ENCODE peak calls at places on chromosomes 5 and 9, in six cellular contexts. One of them, this sample, is unnamed.

GRCh38 chr9:4020747-4021296 is 279.0 kb downstream of the GLIS3 start:
- DNase-seq in HCT116: no peak
- DNase-seq in stomach: no peak
- DNase-seq in right lobe of liver: no peak
- DNase-seq in sigmoid colon: no peak
- DNase-seq in esophagus squamous epithelium: no peak
- DNase-seq in this sample: no peak

GRCh38 chr5:126998201-126998631 is 32.1 kb downstream of the MARCHF3 start:
- DNase-seq in HCT116: no peak
- DNase-seq in stomach: no peak
- DNase-seq in right lobe of liver: no peak
- DNase-seq in sigmoid colon: no peak
- DNase-seq in esophagus squamous epithelium: no peak
- DNase-seq in this sample: peak; percentile 27

GRCh38 chr9:14424323-14424722 is 110.4 kb upstream of the NFIB start:
- DNase-seq in HCT116: no peak
- DNase-seq in stomach: no peak
- DNase-seq in right lobe of liver: no peak
- DNase-seq in sigmoid colon: no peak
- DNase-seq in esophagus squamous epithelium: no peak
- DNase-seq in this sample: no peak

GRCh38 chr9:87464110-87464991 is 33.3 kb upstream of the DAPK1 start:
- DNase-seq in HCT116: no peak
- DNase-seq in stomach: no peak
- DNase-seq in right lobe of liver: no peak
- DNase-seq in sigmoid colon: peak; percentile 70
- DNase-seq in esophagus squamous epithelium: no peak
- DNase-seq in this sample: no peak

GRCh38 chr5:108382784-108383358 is 973 bp upstream of the FBXL17 start:
- DNase-seq in HCT116: no peak
- DNase-seq in stomach: no peak
- DNase-seq in right lobe of liver: no peak
- DNase-seq in sigmoid colon: no peak
- DNase-seq in esophagus squamous epithelium: no peak
- DNase-seq in this sample: no peak

GRCh38 chr5:126139086-126139485 is 284.1 kb upstream of the GRAMD2B start:
- DNase-seq in HCT116: no peak
- DNase-seq in stomach: no peak
- DNase-seq in right lobe of liver: no peak
- DNase-seq in sigmoid colon: no peak
- DNase-seq in esophagus squamous epithelium: no peak
- DNase-seq in this sample: no peak

GRCh38 chr5:120683580-120683979 is 219.5 kb downstream of the PRR16 start:
- DNase-seq in HCT116: no peak
- DNase-seq in stomach: no peak
- DNase-seq in right lobe of liver: no peak
- DNase-seq in sigmoid colon: no peak
- DNase-seq in esophagus squamous epithelium: no peak
- DNase-seq in this sample: no peak

GRCh38 chr5:154857091-154857533 is 1.3 kb upstream of the CNOT8 start:
- DNase-seq in HCT116: no peak
- DNase-seq in stomach: peak; percentile 82
- DNase-seq in right lobe of liver: no peak
- DNase-seq in sigmoid colon: no peak
- DNase-seq in esophagus squamous epithelium: no peak
- DNase-seq in this sample: no peak

GRCh38 chr9:98488578-98489312 is 220.0 kb downstream of the GABBR2 start:
- DNase-seq in HCT116: no peak
- DNase-seq in stomach: no peak
- DNase-seq in right lobe of liver: no peak
- DNase-seq in sigmoid colon: no peak
- DNase-seq in esophagus squamous epithelium: no peak
- DNase-seq in this sample: no peak

GRCh38 chr9:35960029-35960655 is 2.2 kb upstream of the OR2S2 start:
- DNase-seq in HCT116: no peak
- DNase-seq in stomach: no peak
- DNase-seq in right lobe of liver: no peak
- DNase-seq in sigmoid colon: no peak
- DNase-seq in esophagus squamous epithelium: no peak
- DNase-seq in this sample: no peak

GRCh38 chr5:43773032-43773830 is 170.3 kb downstream of the NNT start:
- DNase-seq in HCT116: peak; percentile 18
- DNase-seq in stomach: no peak
- DNase-seq in right lobe of liver: no peak
- DNase-seq in sigmoid colon: no peak
- DNase-seq in esophagus squamous epithelium: no peak
- DNase-seq in this sample: no peak

GRCh38 chr9:121281614-121282291 is 13.8 kb downstream of the GSN start:
- DNase-seq in HCT116: peak; percentile 94
- DNase-seq in stomach: peak; percentile 93
- DNase-seq in right lobe of liver: no peak
- DNase-seq in sigmoid colon: peak; percentile 94
- DNase-seq in esophagus squamous epithelium: peak; percentile 8
- DNase-seq in this sample: peak; percentile 95

GRCh38 chr5:125262782-125263181 is 516.3 kb upstream of the ZNF608 start:
- DNase-seq in HCT116: no peak
- DNase-seq in stomach: no peak
- DNase-seq in right lobe of liver: no peak
- DNase-seq in sigmoid colon: no peak
- DNase-seq in esophagus squamous epithelium: no peak
- DNase-seq in this sample: no peak

GRCh38 chr9:122366074-122366672 is 4.7 kb upstream of the PTGS1 start:
- DNase-seq in HCT116: no peak
- DNase-seq in stomach: no peak
- DNase-seq in right lobe of liver: no peak
- DNase-seq in sigmoid colon: no peak
- DNase-seq in esophagus squamous epithelium: no peak
- DNase-seq in this sample: no peak

GRCh38 chr9:122367779-122368460 is 2.9 kb upstream of the PTGS1 start:
- DNase-seq in HCT116: no peak
- DNase-seq in stomach: no peak
- DNase-seq in right lobe of liver: no peak
- DNase-seq in sigmoid colon: no peak
- DNase-seq in esophagus squamous epithelium: no peak
- DNase-seq in this sample: no peak

GRCh38 chr9:122364783-122365150 is 6.1 kb upstream of the PTGS1 start:
- DNase-seq in HCT116: no peak
- DNase-seq in stomach: no peak
- DNase-seq in right lobe of liver: no peak
- DNase-seq in sigmoid colon: no peak
- DNase-seq in esophagus squamous epithelium: no peak
- DNase-seq in this sample: peak; percentile 15

GRCh38 chr9:122368642-122369041 is 2.2 kb upstream of the PTGS1 start:
- DNase-seq in HCT116: no peak
- DNase-seq in stomach: no peak
- DNase-seq in right lobe of liver: no peak
- DNase-seq in sigmoid colon: no peak
- DNase-seq in esophagus squamous epithelium: no peak
- DNase-seq in this sample: no peak

DNA sequence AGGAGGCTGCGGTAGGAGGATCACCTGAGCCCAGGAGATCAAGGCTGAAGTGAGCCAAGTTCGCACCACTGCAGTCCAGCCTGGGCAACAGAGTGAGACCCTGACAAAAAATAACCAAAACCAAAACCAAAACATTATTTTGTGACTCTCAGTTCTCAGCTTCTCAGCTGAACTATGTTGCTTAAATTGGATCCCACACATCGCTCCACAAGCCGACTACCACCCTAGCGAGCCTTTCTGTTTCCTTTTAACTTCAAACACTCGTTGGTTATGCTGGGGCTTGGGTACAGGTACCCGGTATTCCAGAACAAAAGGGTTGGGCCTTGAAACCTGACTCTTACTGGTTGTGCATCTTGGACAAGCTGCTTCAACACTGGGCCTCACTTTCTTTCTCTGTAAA is 3.8 kb upstream of the PTGS1 start:
- DNase-seq in HCT116: no peak
- DNase-seq in stomach: no peak
- DNase-seq in right lobe of liver: no peak
- DNase-seq in sigmoid colon: no peak
- DNase-seq in esophagus squamous epithelium: no peak
- DNase-seq in this sample: no peak
- H3K27ac ChIP-seq in HCT116: no peak overlapping the region
- H3K27ac ChIP-seq in stomach: no peak overlapping the region
- H3K27ac ChIP-seq in right lobe of liver: no peak overlapping the region
- H3K27ac ChIP-seq in sigmoid colon: peak overlapping the region; percentile 78
- H3K27ac ChIP-seq in esophagus squamous epithelium: peak overlapping the region; percentile 84
- H3K27ac ChIP-seq in this sample: no peak overlapping the region

GRCh38 chr5:179733764-179734126 is 1.1 kb downstream of the MAML1 start:
- DNase-seq in HCT116: no peak
- DNase-seq in stomach: no peak
- DNase-seq in right lobe of liver: no peak
- DNase-seq in sigmoid colon: no peak
- DNase-seq in esophagus squamous epithelium: no peak
- DNase-seq in this sample: no peak

GRCh38 chr5:179732918-179733763 is 519 bp downstream of the MAML1 start:
- DNase-seq in HCT116: no peak
- DNase-seq in stomach: peak; percentile 40
- DNase-seq in right lobe of liver: peak; percentile 73
- DNase-seq in sigmoid colon: peak; percentile 71
- DNase-seq in esophagus squamous epithelium: no peak
- DNase-seq in this sample: peak; percentile 60

GRCh38 chr5:179730852-179731251 is 1.8 kb upstream of the MAML1 start:
- DNase-seq in HCT116: no peak
- DNase-seq in stomach: no peak
- DNase-seq in right lobe of liver: no peak
- DNase-seq in sigmoid colon: no peak
- DNase-seq in esophagus squamous epithelium: no peak
- DNase-seq in this sample: no peak

GRCh38 chr5:179731791-179732411 is 721 bp upstream of the MAML1 start:
- DNase-seq in HCT116: no peak
- DNase-seq in stomach: no peak
- DNase-seq in right lobe of liver: peak; percentile 62
- DNase-seq in sigmoid colon: peak; percentile 69
- DNase-seq in esophagus squamous epithelium: no peak
- DNase-seq in this sample: no peak

DNA sequence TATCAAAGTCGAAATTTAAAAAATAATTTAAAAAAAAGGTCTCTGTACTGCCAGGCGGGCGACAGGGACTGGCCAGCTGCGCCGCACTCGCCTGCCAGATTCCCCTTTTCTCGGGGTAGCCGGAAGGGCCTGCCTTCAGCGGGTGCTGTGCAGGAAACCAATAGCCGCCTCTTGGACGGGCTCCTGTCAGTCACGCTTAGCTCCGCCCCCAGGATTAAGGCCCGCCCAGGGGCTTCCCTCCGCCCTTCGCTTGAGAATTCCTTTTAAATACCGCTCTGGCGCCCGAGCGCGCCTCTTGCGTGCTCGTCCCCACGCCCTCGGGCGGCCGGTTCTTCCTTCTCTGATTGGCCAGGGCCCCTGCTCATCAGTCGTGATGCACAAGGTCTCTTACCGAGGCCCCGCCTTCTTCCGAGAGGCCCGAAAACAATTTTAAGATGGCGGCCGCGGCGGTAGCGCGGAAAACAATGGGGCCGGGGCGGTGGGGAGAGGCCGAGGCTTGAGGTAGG is at the start of gene MAML1:
- DNase-seq in HCT116: peak; percentile 99
- DNase-seq in stomach: peak; percentile 100
- DNase-seq in right lobe of liver: peak; percentile 100
- DNase-seq in sigmoid colon: peak; percentile 100
- DNase-seq in esophagus squamous epithelium: peak; percentile 99
- DNase-seq in this sample: peak; percentile 99
- TF ChIP-seq POLR2A in HCT116: peak; percentile 82
- TF ChIP-seq POLR2A in stomach: peak; percentile 8
- TF ChIP-seq POLR2A in right lobe of liver: peak; percentile 64
- TF ChIP-seq POLR2A in sigmoid colon: peak; percentile 25
- TF ChIP-seq POLR2A in esophagus squamous epithelium: no peak
- TF ChIP-seq POLR2A in this sample: no peak

GRCh38 chr5:10632110-10632903 is 68.4 kb downstream of the ANKRD33B start:
- DNase-seq in HCT116: peak; percentile 34
- DNase-seq in stomach: no peak
- DNase-seq in right lobe of liver: no peak
- DNase-seq in sigmoid colon: peak; percentile 50
- DNase-seq in esophagus squamous epithelium: no peak
- DNase-seq in this sample: peak; percentile 80
- H3K36me3 ChIP-seq in HCT116: no peaks in the 10 kb centered on the region
- H3K36me3 ChIP-seq in stomach: no peaks in the 10 kb centered on the region
- H3K36me3 ChIP-seq in right lobe of liver: no peaks in the 10 kb centered on the region
- H3K36me3 ChIP-seq in sigmoid colon: no peaks in the 10 kb centered on the region
- H3K36me3 ChIP-seq in esophagus squamous epithelium: no peaks in the 10 kb centered on the region
- H3K36me3 ChIP-seq in this sample: no peaks in the 10 kb centered on the region

GRCh38 chr9:91131433-91131839 is 230.3 kb downstream of the AUH start:
- DNase-seq in HCT116: peak; percentile 61
- DNase-seq in stomach: peak; percentile 38
- DNase-seq in right lobe of liver: no peak
- DNase-seq in sigmoid colon: peak; percentile 87
- DNase-seq in esophagus squamous epithelium: no peak
- DNase-seq in this sample: no peak
- H3K27ac ChIP-seq in HCT116: peak overlapping the region; percentile 2
- H3K27ac ChIP-seq in stomach: no peak overlapping the region
- H3K27ac ChIP-seq in right lobe of liver: no peak overlapping the region
- H3K27ac ChIP-seq in sigmoid colon: peak overlapping the region; percentile 68
- H3K27ac ChIP-seq in esophagus squamous epithelium: peak overlapping the region; percentile 82
- H3K27ac ChIP-seq in this sample: no peak overlapping the region

GRCh38 chr9:95510610-95511231 is 6.0 kb downstream of the PTCH1 start:
- DNase-seq in HCT116: peak; percentile 86
- DNase-seq in stomach: peak; percentile 93
- DNase-seq in right lobe of liver: peak; percentile 93
- DNase-seq in sigmoid colon: peak; percentile 96
- DNase-seq in esophagus squamous epithelium: peak; percentile 23
- DNase-seq in this sample: peak; percentile 60
- TF ChIP-seq POLR2A in HCT116: no peak
- TF ChIP-seq POLR2A in stomach: no peak
- TF ChIP-seq POLR2A in right lobe of liver: peak; percentile 90
- TF ChIP-seq POLR2A in sigmoid colon: no peak
- TF ChIP-seq POLR2A in esophagus squamous epithelium: peak; percentile 85
- TF ChIP-seq POLR2A in this sample: peak; percentile 59

DNA sequence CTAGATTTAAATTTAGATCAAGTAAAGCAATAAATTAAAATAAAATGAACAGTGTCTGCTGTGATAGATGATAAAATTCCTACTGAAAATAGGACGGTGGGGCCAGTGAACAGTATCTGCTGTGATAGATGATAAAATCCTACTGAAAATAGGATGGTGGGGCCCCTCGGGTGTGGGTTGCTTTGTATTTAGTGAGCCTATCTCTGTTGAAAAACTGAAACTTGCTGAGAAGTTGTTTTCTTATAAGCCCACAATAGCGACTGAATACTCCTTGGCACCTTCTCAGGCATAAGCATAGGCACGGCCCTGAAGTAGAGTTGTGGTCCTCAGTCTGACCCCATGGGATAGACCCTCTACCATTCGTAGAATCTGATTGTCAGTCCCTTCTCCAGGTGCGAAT is 5.7 kb downstream of the SDHA start:
- DNase-seq in HCT116: no peak
- DNase-seq in stomach: no peak
- DNase-seq in right lobe of liver: no peak
- DNase-seq in sigmoid colon: no peak
- DNase-seq in esophagus squamous epithelium: no peak
- DNase-seq in this sample: no peak
- H3K36me3 ChIP-seq in HCT116: peaks cover 24% of the 10 kb centered on the region
- H3K36me3 ChIP-seq in stomach: peaks cover 50% of the 10 kb centered on the region
- H3K36me3 ChIP-seq in right lobe of liver: peaks cover 12% of the 10 kb centered on the region
- H3K36me3 ChIP-seq in sigmoid colon: peaks cover 45% of the 10 kb centered on the region
- H3K36me3 ChIP-seq in esophagus squamous epithelium: peaks cover 21% of the 10 kb centered on the region
- H3K36me3 ChIP-seq in this sample: peaks cover 50% of the 10 kb centered on the region

This sample was measured in Peyer's patch.